ENCODE peak calls at places on chromosomes 4 and X, in seven cellular contexts. K is IMR-90, C is psoas muscle, Z is uterus, E is transverse colon, U is HepG2, W is ovary. Y is an unnamed sample. For H3K4me1 and H3K36me3, the result is how much of the 10 kb centered on the place peaks cover.

GRCh38 chr4:791201-791865 is 34.6 kb downstream of the CPLX1 start:
- DNase-seq in K (no peak), E (no peak), U (no peak), C (no peak), W (no peak), Z (no peak), Y (no peak)

GRCh38 chr4:164700471-164700870 is 53.5 kb upstream of the SMIM31 start:
- DNase-seq in W (no peak), E (no peak), C (no peak), Z (no peak), U (peak), K (no peak), Y (no peak)

GRCh38 chr4:124105212-124105611 is 607.3 kb downstream of the ANKRD50 start:
- DNase-seq in E (no peak), C (no peak), K (peak), U (no peak), W (no peak), Z (no peak), Y (no peak)

GRCh38 chr4:135240796-135241195 is 1039.2 kb upstream of the PABPC4L start:
- DNase-seq in K (peak), C (no peak), W (no peak), Z (no peak), E (no peak), U (no peak), Y (no peak)

GRCh38 chrX:50567636-50568035 is 97.0 kb upstream of the DGKK start:
- DNase-seq in U (no peak), K (no peak), C (no peak), E (no peak), Z (no peak), W (no peak), Y (no peak)

GRCh38 chr4:54099959-54100606 is at the start of gene GSX2:
- DNase-seq in W (peak), E (no peak), K (no peak), U (no peak), C (peak), Z (peak), Y (no peak)

GRCh38 chr4:104210420-104210819 is 284.3 kb downstream of the CXXC4 start:
- DNase-seq in K (no peak), E (no peak), W (no peak), Z (no peak), C (no peak), U (no peak), Y (no peak)

GRCh38 chr4:19693949-19694597 is 557.6 kb upstream of the SLIT2 start:
- DNase-seq in U (no peak), K (no peak), E (no peak), W (no peak), Z (peak), C (no peak), Y (no peak)

GRCh38 chr4:7988437-7988836 is 48.8 kb upstream of the AFAP1 start:
- DNase-seq in K (peak), W (no peak), Z (no peak), E (no peak), U (no peak), C (no peak), Y (no peak)

GRCh38 chr4:176262243-176262642 is 6.8 kb downstream of the ASB5 start:
- DNase-seq in Z (no peak), U (no peak), K (no peak), E (no peak), W (no peak), C (no peak), Y (no peak)

GRCh38 chr4:159117564-159117963 is 14.7 kb downstream of the RAPGEF2 start:
- DNase-seq in C (no peak), E (no peak), K (no peak), W (no peak), Z (no peak), U (peak), Y (no peak)

GRCh38 chr4:169333265-169333664 is 62.5 kb upstream of the SH3RF1 start:
- DNase-seq in W (no peak), E (no peak), U (no peak), Z (no peak), C (no peak), K (no peak), Y (no peak)

GRCh38 chrX:134244043-134244442 is 7.1 kb downstream of the CCDC160 start:
- DNase-seq in C (no peak), E (no peak), U (no peak), W (no peak), K (peak), Z (no peak), Y (no peak)

GRCh38 chr4:183571350-183572076 is 66.7 kb downstream of the ING2 start:
- DNase-seq in C (no peak), U (peak), Z (no peak), K (peak), W (peak), E (peak), Y (peak)

GRCh38 chrX:130082244-130083106 is 27.8 kb downstream of the ELF4 start:
- DNase-seq in K (no peak), Z (peak), C (peak), U (no peak), W (no peak), E (peak), Y (peak)

GRCh38 chrX:111444881-111445280 is 32.9 kb upstream of the DCX start:
- DNase-seq in K (no peak), C (no peak), Z (no peak), U (no peak), W (no peak), E (no peak), Y (no peak)

GRCh38 chrX:19750028-19750786 is 137.2 kb downstream of the SH3KBP1 start:
- DNase-seq in W (no peak), U (no peak), Z (no peak), C (no peak), E (no peak), K (no peak), Y (no peak)

GRCh38 chr4:3314706-3315260 is 22.0 kb downstream of the RGS12 start:
- DNase-seq in K (no peak), Z (no peak), U (no peak), E (no peak), W (peak), C (no peak), Y (no peak)

GRCh38 chrX:14344172-14344940 is 185.0 kb upstream of the GLRA2 start:
- DNase-seq in U (no peak), Z (no peak), W (no peak), K (no peak), E (no peak), C (no peak), Y (no peak)

GRCh38 chr4:66974665-66975064 is 570.6 kb downstream of the CENPC start:
- DNase-seq in U (no peak), C (no peak), W (no peak), E (no peak), K (no peak), Z (no peak), Y (no peak)

GRCh38 chrX:16610121-16610565 is 39.8 kb upstream of the S100G start:
- DNase-seq in C (no peak), U (no peak), K (peak), Z (no peak), W (no peak), E (no peak), Y (no peak)

GRCh38 chrX:155242300-155242699 is 22.0 kb downstream of the RAB39B start:
- DNase-seq in E (no peak), Z (no peak), C (no peak), K (no peak), U (no peak), W (no peak), Y (no peak)

GRCh38 chr4:182643801-182644311 is 273.3 kb downstream of the DCTD start:
- DNase-seq in W (no peak), K (peak), C (no peak), U (no peak), E (no peak), Z (no peak), Y (no peak)

GRCh38 chr4:148094149-148094548 is 348.1 kb downstream of the NR3C2 start:
- DNase-seq in W (no peak), U (no peak), E (no peak), K (no peak), C (no peak), Z (no peak), Y (no peak)

GRCh38 chrX:45261005-45261404 is 60.3 kb upstream of the DIPK2B start:
- DNase-seq in C (no peak), E (no peak), K (no peak), U (no peak), Z (no peak), W (no peak), Y (no peak)

GRCh38 chr4:165294907-165295306 is 32.6 kb upstream of the MSMO1 start:
- DNase-seq in C (no peak), U (no peak), Z (no peak), W (no peak), E (no peak), K (no peak), Y (peak)

GRCh38 chr4:122539861-122540465 is 80.9 kb downstream of the IL21 start:
- DNase-seq in C (no peak), E (no peak), Z (no peak), W (no peak), K (peak), U (no peak), Y (no peak)

GRCh38 chr4:3388461-3389185 is 53.1 kb upstream of the HGFAC start:
- DNase-seq in E (no peak), U (no peak), Z (no peak), W (peak), C (no peak), K (peak), Y (peak)

GRCh38 chr4:123528501-123529277 is 132.1 kb downstream of the SPRY1 start:
- DNase-seq in U (peak), C (no peak), W (no peak), K (no peak), Z (no peak), E (peak), Y (no peak)

GRCh38 chr4:56465599-56466295 is 1.7 kb upstream of the SRP72 start:
- DNase-seq in K (peak), E (no peak), U (no peak), W (no peak), C (no peak), Z (no peak), Y (no peak)

GRCh38 chr4:186134254-186134653 is 29.8 kb downstream of the FAM149A start:
- DNase-seq in U (no peak), C (no peak), Z (no peak), K (no peak), W (no peak), E (peak), Y (no peak)

GRCh38 chr4:53510981-53511380 is 80.3 kb downstream of the LNX1 start:
- DNase-seq in U (no peak), E (no peak), C (no peak), K (peak), Z (no peak), W (no peak), Y (no peak)

GRCh38 chr4:54041916-54042315 is 22.5 kb downstream of the CHIC2 start:
- DNase-seq in E (no peak), U (no peak), Z (no peak), W (no peak), K (no peak), C (no peak), Y (no peak)

GRCh38 chrX:40945366-40945713 is 139.9 kb upstream of the USP9X start:
- DNase-seq in E (peak), K (peak), Z (peak), C (no peak), W (peak), U (no peak), Y (no peak)

GRCh38 chr4:16264798-16265197 is 38.5 kb upstream of the TAPT1 start:
- DNase-seq in U (peak), Z (no peak), W (no peak), E (no peak), K (peak), C (no peak), Y (no peak)

GRCh38 chr4:118989098-118990080 is 100.7 kb downstream of the SYNPO2 start:
- DNase-seq in U (no peak), K (peak), W (no peak), Z (no peak), E (no peak), C (no peak), Y (no peak)
- H3K4me1 ChIP-seq in U (under half), K (under half), W (under half), Z (under half), E (under half), C (half or more), Y (under half)

DNA sequence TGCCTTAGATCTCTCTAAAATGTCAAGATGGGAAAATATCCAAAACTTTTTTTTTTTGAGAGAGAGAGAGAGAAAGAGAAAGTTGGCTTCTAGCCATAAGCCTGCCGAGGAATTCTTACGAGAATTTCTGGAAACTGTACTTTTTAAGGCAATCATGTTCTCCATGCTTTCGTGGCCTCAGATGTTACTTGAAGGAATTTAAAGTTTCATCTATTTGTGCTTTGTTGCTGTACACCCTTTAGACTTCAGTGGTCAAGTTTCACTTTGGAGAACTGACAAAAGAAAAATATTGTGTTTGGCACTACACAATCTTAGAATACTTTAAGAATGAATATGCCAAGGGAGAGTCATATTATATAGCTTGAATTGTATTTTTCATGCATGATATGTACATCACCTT is 53.9 kb downstream of the FAT4 start:
- DNase-seq in K (peak), U (no peak), W (no peak), Z (no peak), C (no peak), E (no peak), Y (no peak)
- H3K4me3 ChIP-seq in K (peak), U (no peak), W (peak), Z (peak), C (peak), E (no peak), Y (peak)

GRCh38 chr4:146179784-146180405 is 4.4 kb downstream of the LSM6 start:
- DNase-seq in U (no peak), E (no peak), C (no peak), W (no peak), Z (no peak), K (no peak), Y (no peak)

GRCh38 chr4:146186556-146186955 is 11.0 kb downstream of the LSM6 start:
- DNase-seq in E (no peak), K (no peak), Z (no peak), W (no peak), U (no peak), C (no peak), Y (no peak)

GRCh38 chr4:146183209-146183608 is 7.7 kb downstream of the LSM6 start:
- DNase-seq in E (no peak), C (no peak), U (no peak), Z (no peak), K (no peak), W (no peak), Y (no peak)

DNA sequence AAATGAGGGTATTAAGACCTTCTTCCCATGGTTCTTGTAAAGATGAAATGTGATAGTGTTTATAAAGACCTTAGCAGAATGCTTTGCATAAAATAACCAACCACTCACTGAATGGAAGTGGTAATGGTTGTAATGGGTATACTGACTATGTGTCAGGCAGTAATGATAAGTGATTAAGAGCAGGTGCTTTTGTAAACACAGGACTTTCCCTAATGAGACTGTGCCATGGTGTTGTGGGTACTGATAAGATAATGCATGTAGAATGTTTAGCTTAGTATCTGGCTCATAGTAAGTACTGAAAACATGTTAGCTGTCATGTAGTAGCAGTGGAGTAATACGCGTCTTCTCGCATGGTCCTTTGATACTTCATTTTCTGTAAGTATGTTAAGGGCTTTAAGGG is 6.9 kb downstream of the LSM6 start:
- DNase-seq in K (no peak), E (no peak), U (no peak), W (no peak), Z (no peak), C (no peak), Y (no peak)
- H3K36me3 ChIP-seq in K (under half), E (under half), U (under half), W (under half), Z (under half), C (under half), Y (under half)

GRCh38 chrX:123580871-123581270 is 152.0 kb downstream of the THOC2 start:
- DNase-seq in W (no peak), C (no peak), U (no peak), Z (no peak), E (no peak), K (no peak), Y (no peak)
- H3K4me1 ChIP-seq in W (under half), C (under half), U (under half), Z (under half), E (under half), K (under half), Y (under half)

Y was measured in thyroid gland.